ENCODE peak calls at places on chromosomes 2 and 18, in eight cellular contexts. L is HT1080; N is mesothelial cell of epicardium; S is hepatocyte; V is iPS DF 19.7; U is stimulated activated CD4-positive, alpha-beta T cell treated with anti-CD3 and anti-CD28 coated beads, Interleukin-4, amount 100 ng/mL, for 4 hours; T is glutamatergic neuron; B is NCI-H2029. A is an unnamed sample.

GRCh38 chr2:11762031-11762430 is 15.6 kb downstream of the LPIN1 start:
- DNase-seq in L (no peak), N (no peak), S (no peak), V (no peak), U (no peak), T (no peak), B (no peak), A (no peak)

GRCh38 chr2:178397002-178397605 is 53.9 kb downstream of the PRKRA start:
- DNase-seq in L (peak), N (no peak), S (peak), V (no peak), U (no peak), T (no peak), B (no peak), A (peak)

GRCh38 chr2:715847-716573 is 38.8 kb upstream of the TMEM18 start:
- DNase-seq in L (no peak), N (no peak), S (no peak), V (no peak), U (no peak), T (no peak), B (no peak), A (no peak)

GRCh38 chr2:162146906-162147305 is 5.1 kb downstream of the GCG start:
- DNase-seq in L (peak), N (no peak), S (no peak), V (no peak), U (no peak), T (no peak), B (no peak), A (no peak)

GRCh38 chr18:13136689-13137040 is 81.9 kb upstream of the LDLRAD4 start:
- DNase-seq in L (no peak), N (no peak), S (no peak), V (no peak), U (no peak), T (peak), B (no peak), A (no peak)

GRCh38 chr2:206531996-206532543 is 88.7 kb downstream of the ADAM23 start:
- DNase-seq in L (peak), N (no peak), S (peak), V (no peak), U (no peak), T (no peak), B (no peak), A (no peak)

GRCh38 chr2:83068706-83069105 is 1390.4 kb downstream of the SUCLG1 start:
- DNase-seq in L (no peak), N (no peak), S (no peak), V (no peak), U (no peak), T (no peak), B (no peak), A (no peak)

GRCh38 chr2:219433666-219434467 is 776 bp upstream of the SPEG start:
- DNase-seq in L (peak), N (no peak), S (no peak), V (peak), U (peak), T (peak), B (peak), A (peak)

GRCh38 chr2:101120124-101120996 is 30.8 kb downstream of the TBC1D8 start:
- DNase-seq in L (peak), N (no peak), S (peak), V (no peak), U (no peak), T (no peak), B (peak), A (peak)

GRCh38 chr2:46722142-46722541 is 193.5 kb downstream of the MCFD2 start:
- DNase-seq in L (no peak), N (no peak), S (no peak), V (no peak), U (no peak), T (no peak), B (no peak), A (no peak)

GRCh38 chr18:34738173-34738894 is 28.2 kb downstream of the DTNA start:
- DNase-seq in L (peak), N (peak), S (peak), V (no peak), U (no peak), T (no peak), B (no peak), A (peak)

GRCh38 chr2:53498210-53498609 is 269.4 kb upstream of the CHAC2 start:
- DNase-seq in L (no peak), N (no peak), S (no peak), V (no peak), U (no peak), T (no peak), B (peak), A (no peak)

GRCh38 chr2:144078802-144079386 is 441.0 kb downstream of the ZEB2 start:
- DNase-seq in L (no peak), N (no peak), S (no peak), V (no peak), U (no peak), T (no peak), B (no peak), A (no peak)

GRCh38 chr2:160375802-160376469 is 117.7 kb downstream of the RBMS1 start:
- DNase-seq in L (peak), N (no peak), S (no peak), V (no peak), U (no peak), T (no peak), B (no peak), A (no peak)

GRCh38 chr2:16821696-16822095 is 156.1 kb upstream of the CYRIA start:
- DNase-seq in L (peak), N (no peak), S (no peak), V (no peak), U (no peak), T (no peak), B (no peak), A (no peak)

GRCh38 chr2:58609306-58609705 is 368.2 kb upstream of the FANCL start:
- DNase-seq in L (no peak), N (no peak), S (no peak), V (no peak), U (no peak), T (no peak), B (no peak), A (no peak)

GRCh38 chr18:5582054-5582453 is 38.3 kb upstream of the EPB41L3 start:
- DNase-seq in L (peak), N (peak), S (peak), V (peak), U (no peak), T (no peak), B (no peak), A (no peak)

GRCh38 chr2:119158563-119159347 is at the start of gene C1QL2:
- DNase-seq in L (no peak), N (no peak), S (peak), V (no peak), U (no peak), T (peak), B (no peak), A (no peak)

GRCh38 chr2:197174539-197175094 is 136.0 kb downstream of the ANKRD44 start:
- DNase-seq in L (peak), N (no peak), S (peak), V (no peak), U (no peak), T (no peak), B (peak), A (no peak)

GRCh38 chr2:138029238-138029637 is 65.0 kb downstream of the HNMT start:
- DNase-seq in L (no peak), N (no peak), S (no peak), V (no peak), U (no peak), T (no peak), B (no peak), A (no peak)

GRCh38 chr2:180943275-180943674 is 37.1 kb upstream of the UBE2E3 start:
- DNase-seq in L (no peak), N (no peak), S (no peak), V (no peak), U (no peak), T (no peak), B (no peak), A (no peak)

GRCh38 chr2:46365913-46366674 is 68.9 kb downstream of the EPAS1 start:
- DNase-seq in L (peak), N (no peak), S (no peak), V (no peak), U (no peak), T (no peak), B (no peak), A (no peak)

GRCh38 chr2:151007365-151007764 is 254.3 kb downstream of the RBM43 start:
- DNase-seq in L (no peak), N (no peak), S (no peak), V (no peak), U (no peak), T (no peak), B (peak), A (no peak)

GRCh38 chr2:239756392-239757153 is 268.6 kb downstream of the NDUFA10 start:
- DNase-seq in L (no peak), N (no peak), S (peak), V (no peak), U (no peak), T (no peak), B (no peak), A (no peak)

GRCh38 chr18:40608220-40608619 is 1346.8 kb upstream of the PIK3C3 start:
- DNase-seq in L (no peak), N (no peak), S (no peak), V (no peak), U (no peak), T (no peak), B (no peak), A (no peak)

GRCh38 chr2:241315879-241316700 is at the start of gene SEPTIN2:
- DNase-seq in L (peak), N (peak), S (peak), V (no peak), U (peak), T (peak), B (peak), A (peak)

GRCh38 chr2:24721470-24721869 is 71.7 kb downstream of the PTRHD1 start:
- DNase-seq in L (peak), N (no peak), S (peak), V (no peak), U (no peak), T (peak), B (peak), A (no peak)

GRCh38 chr18:63850010-63850409 is 37.5 kb upstream of the SERPINB2 start:
- DNase-seq in L (peak), N (no peak), S (peak), V (no peak), U (no peak), T (peak), B (no peak), A (peak)

A was measured in HepG2.